ENCODE peak calls at places on chromosomes 11 and 22, in seven cellular contexts. K is iPS DF 6.9; E is GM23248; W is H9; Z is left ventricle myocardium inferior; R is endodermal cell; D is CD4-positive, CD25-positive, alpha-beta regulatory T cell. X is an unnamed sample.

GRCh38 chr22:40862013-40862412 is at the start of gene DNAJB7:
- DNase-seq in K (no peak), E (no peak), W (no peak), Z (no peak), R (no peak), D (no peak), X (no peak)

GRCh38 chr11:105937738-105938137 is 84.3 kb downstream of the MSANTD4 start:
- DNase-seq in K (no peak), E (peak; percentile 2), W (no peak), Z (no peak), R (no peak), D (no peak), X (no peak)

GRCh38 chr11:32316232-32316631 is 119.1 kb downstream of the WT1 start:
- DNase-seq in K (no peak), E (no peak), W (no peak), Z (no peak), R (no peak), D (no peak), X (no peak)

GRCh38 chr11:33869511-33870422 is 22.1 kb downstream of the LMO2 start:
- DNase-seq in K (no peak), E (peak; percentile 67), W (peak; percentile 47), Z (peak; percentile 47), R (peak; percentile 82), D (no peak), X (peak; percentile 21)

GRCh38 chr11:118370774-118371173 is 11.4 kb downstream of the UBE4A start:
- DNase-seq in K (no peak), E (no peak), W (no peak), Z (no peak), R (peak; percentile 57), D (no peak), X (no peak)

GRCh38 chr11:94924074-94925031 is 49.0 kb downstream of the CWC15 start:
- DNase-seq in K (no peak), E (no peak), W (no peak), Z (no peak), R (no peak), D (peak; percentile 68), X (no peak)

GRCh38 chr11:45919806-45920530 is 2.3 kb upstream of the PEX16 start:
- DNase-seq in K (no peak), E (no peak), W (no peak), Z (peak; percentile 16), R (peak; percentile 73), D (no peak), X (no peak)

GRCh38 chr11:61696602-61697001 is 16.4 kb downstream of the DAGLA start:
- DNase-seq in K (no peak), E (no peak), W (no peak), Z (no peak), R (no peak), D (no peak), X (no peak)

GRCh38 chr11:2864890-2865289 is 20.7 kb downstream of the CDKN1C start:
- DNase-seq in K (no peak), E (no peak), W (no peak), Z (no peak), R (no peak), D (no peak), X (no peak)

GRCh38 chr11:7501251-7501650 is 12.5 kb upstream of the PPFIBP2 start:
- DNase-seq in K (no peak), E (no peak), W (no peak), Z (no peak), R (peak; percentile 64), D (no peak), X (no peak)

GRCh38 chr11:6920702-6921101 is at the start of gene OR2D3:
- DNase-seq in K (no peak), E (no peak), W (no peak), Z (no peak), R (no peak), D (no peak), X (no peak)

GRCh38 chr22:25475554-25476022 is 88.9 kb upstream of the GRK3 start:
- DNase-seq in K (no peak), E (peak; percentile 46), W (no peak), Z (no peak), R (no peak), D (no peak), X (no peak)

GRCh38 chr22:25192406-25192805 is 7.3 kb upstream of the CRYBB3 start:
- DNase-seq in K (no peak), E (no peak), W (no peak), Z (no peak), R (no peak), D (no peak), X (no peak)

GRCh38 chr22:23047742-23048141 is 22.6 kb upstream of the GNAZ start:
- DNase-seq in K (no peak), E (no peak), W (peak; percentile 26), Z (no peak), R (no peak), D (no peak), X (no peak)

GRCh38 chr11:12287374-12288211 is 89.8 kb upstream of the PARVA start:
- DNase-seq in K (peak; percentile 25), E (peak; percentile 99), W (peak; percentile 89), Z (no peak), R (peak; percentile 93), D (no peak), X (peak; percentile 90)

GRCh38 chr11:111403021-111403725 is 24.1 kb upstream of the POU2AF1 start:
- DNase-seq in K (no peak), E (no peak), W (no peak), Z (no peak), R (no peak), D (no peak), X (no peak)

GRCh38 chr22:35367331-35367886 is 13.5 kb upstream of the HMOX1 start:
- DNase-seq in K (no peak), E (no peak), W (no peak), Z (no peak), R (no peak), D (no peak), X (no peak)

GRCh38 chr11:93648168-93648567 is 13.3 kb upstream of the CEP295 start:
- DNase-seq in K (no peak), E (peak; percentile 21), W (no peak), Z (no peak), R (no peak), D (no peak), X (peak; percentile 63)

GRCh38 chr11:27933992-27934829 is 173.7 kb downstream of the KIF18A start:
- DNase-seq in K (no peak), E (peak; percentile 96), W (peak; percentile 77), Z (no peak), R (peak; percentile 80), D (no peak), X (peak; percentile 81)

GRCh38 chr11:134252539-134253188 is 488 bp downstream of the THYN1 start:
- DNase-seq in K (no peak), E (peak; percentile 84), W (peak; percentile 40), Z (no peak), R (peak; percentile 62), D (no peak), X (peak; percentile 38)

GRCh38 chr22:31431950-31432349 is 32.5 kb downstream of the DRG1 start:
- DNase-seq in K (no peak), E (no peak), W (no peak), Z (no peak), R (no peak), D (no peak), X (no peak)

GRCh38 chr11:57436031-57436430 is 9.1 kb upstream of the SLC43A3 start:
- DNase-seq in K (no peak), E (no peak), W (no peak), Z (no peak), R (no peak), D (no peak), X (no peak)
- H3K4me1 ChIP-seq in K (no peaks in the 10 kb centered on the region), E (peaks cover 33% of the 10 kb centered on the region), W (no peaks in the 10 kb centered on the region), Z (no peaks in the 10 kb centered on the region), R (no peaks in the 10 kb centered on the region), D (no peaks in the 10 kb centered on the region), X (peaks cover 41% of the 10 kb centered on the region)

DNA sequence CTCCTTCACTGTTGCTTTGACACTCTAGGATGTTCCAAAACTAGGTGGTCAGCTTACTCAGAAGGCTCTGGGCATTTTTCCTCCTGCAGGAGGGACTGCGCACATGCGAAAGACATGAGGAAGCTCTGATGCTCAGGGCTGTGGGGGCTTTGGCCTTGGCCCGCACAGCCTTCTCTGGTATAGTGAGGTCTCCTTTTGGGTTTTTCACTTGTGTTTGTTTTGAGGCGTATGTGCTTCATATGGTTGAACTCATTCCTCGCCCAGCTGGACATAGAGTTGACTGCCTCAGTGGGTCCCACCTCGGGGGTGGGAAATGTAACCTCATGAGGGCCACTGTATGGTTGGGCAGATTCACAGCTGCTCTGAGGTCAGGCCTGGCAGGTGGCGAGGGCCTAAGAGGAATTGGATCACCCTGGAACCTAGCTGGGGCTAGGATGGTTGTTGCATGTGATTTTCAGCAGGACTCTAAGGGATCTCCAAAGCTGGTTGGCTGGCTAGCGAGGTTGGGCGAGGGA is 63.7 kb downstream of the PTPRJ start:
- DNase-seq in K (no peak), E (no peak), W (no peak), Z (no peak), R (no peak), D (no peak), X (no peak)
- H3K4me1 ChIP-seq in K (no peaks in the 10 kb centered on the region), E (peaks cover 15% of the 10 kb centered on the region), W (no peaks in the 10 kb centered on the region), Z (no peaks in the 10 kb centered on the region), R (peaks cover 10% of the 10 kb centered on the region), D (peaks cover 31% of the 10 kb centered on the region), X (peaks cover 18% of the 10 kb centered on the region)

DNA sequence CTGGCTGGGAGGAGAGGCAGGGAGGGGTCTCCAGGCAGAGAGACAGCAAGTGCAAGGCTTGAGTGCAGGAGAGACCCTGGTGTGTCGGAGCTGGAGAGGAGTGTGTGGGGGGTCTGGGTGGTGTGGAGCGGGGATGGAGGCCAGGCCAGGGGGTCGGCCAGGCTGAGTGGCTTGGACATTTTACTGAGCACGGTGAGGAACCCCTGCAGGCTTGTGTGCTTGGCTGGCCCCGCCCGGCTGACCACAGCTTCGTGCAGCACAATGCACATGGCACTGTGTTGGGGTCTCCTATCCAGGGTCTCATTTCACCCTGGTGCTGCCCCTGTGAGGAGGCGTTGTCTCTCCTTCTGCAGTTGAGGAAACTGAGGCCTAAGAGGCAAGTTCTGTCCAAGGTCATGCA is 5.6 kb downstream of the MYEOV start:
- DNase-seq in K (no peak), E (no peak), W (no peak), Z (no peak), R (no peak), D (no peak), X (no peak)
- H3K4me1 ChIP-seq in K (peaks cover 1% of the 10 kb centered on the region), E (peaks cover 61% of the 10 kb centered on the region), W (no peaks in the 10 kb centered on the region), Z (peaks cover 71% of the 10 kb centered on the region), R (no peaks in the 10 kb centered on the region), D (peaks cover 37% of the 10 kb centered on the region), X (peaks cover 73% of the 10 kb centered on the region)

DNA sequence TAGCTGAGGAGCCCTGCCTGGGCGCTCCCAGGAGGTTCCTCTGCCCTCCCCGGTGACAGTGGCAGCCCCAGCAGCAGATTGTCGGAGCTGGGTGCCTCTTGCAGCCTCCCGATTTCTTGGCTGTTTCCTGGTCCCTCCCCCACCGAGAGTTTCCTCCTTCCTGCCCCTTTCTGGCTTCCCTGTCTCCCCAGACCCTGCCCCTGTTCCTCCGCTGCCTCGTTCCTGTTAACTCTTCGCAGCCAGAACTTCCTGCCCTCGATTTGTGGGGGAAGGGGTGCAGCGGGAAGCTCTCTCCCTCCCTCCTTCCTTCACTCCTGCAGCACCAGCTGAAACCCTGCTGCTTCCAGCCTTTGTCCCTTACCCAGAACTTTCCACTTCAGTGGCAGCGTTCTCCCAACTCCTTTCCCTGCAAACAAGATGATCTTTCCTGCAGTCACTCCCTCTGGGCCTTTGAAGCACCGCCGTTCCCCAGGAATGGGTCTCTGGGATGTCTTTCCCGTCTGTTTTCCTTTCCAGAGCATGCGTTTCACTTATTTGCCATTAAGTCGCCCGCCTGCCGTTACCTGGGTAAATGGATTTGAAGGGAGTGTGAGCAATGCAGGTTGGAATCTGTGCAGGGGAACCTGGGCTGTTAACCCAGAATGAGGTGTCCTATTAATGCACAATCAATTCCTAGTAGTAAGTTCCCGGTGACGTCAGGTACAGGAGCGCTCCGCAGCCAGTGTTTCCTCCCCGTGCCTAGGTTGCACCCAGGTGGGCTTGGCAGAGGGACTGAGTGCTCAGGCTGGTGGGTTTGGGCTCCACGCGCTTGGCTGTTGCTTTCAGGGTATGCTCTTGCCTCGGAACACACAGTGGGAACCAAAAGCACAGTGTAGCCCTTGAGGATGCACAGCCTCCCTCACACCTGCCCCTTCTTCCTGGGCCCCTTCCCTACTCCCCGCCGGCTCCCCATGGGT is 4.3 kb downstream of the GRK2 start:
- DNase-seq in K (no peak), E (no peak), W (peak; percentile 70), Z (no peak), R (peak; percentile 85), D (peak; percentile 31), X (no peak)
- H3K4me1 ChIP-seq in K (peaks cover 13% of the 10 kb centered on the region), E (peaks cover 23% of the 10 kb centered on the region), W (peaks cover 12% of the 10 kb centered on the region), Z (peaks cover 95% of the 10 kb centered on the region), R (peaks cover 19% of the 10 kb centered on the region), D (peaks cover 89% of the 10 kb centered on the region), X (peaks cover 31% of the 10 kb centered on the region)

X was measured in PC-3.